ENCODE peak calls at places on chromosome 19, in nine cellular contexts. One of them, this sample, is unnamed.

GRCh38 chr19:45455707-45456499 is 11.9 kb upstream of the FOSB start:
- DNase-seq in AG04450: peak; percentile 97
- DNase-seq in breast epithelium: peak; percentile 95
- DNase-seq in heart right ventricle: peak; percentile 88
- DNase-seq in cardiac fibroblast: peak; percentile 99
- DNase-seq in astrocyte: peak; percentile 99
- DNase-seq in thoracic aorta: peak; percentile 92
- DNase-seq in lower leg skin: peak; percentile 88
- DNase-seq in mesendoderm: peak; percentile 99
- DNase-seq in this sample: peak; percentile 97

GRCh38 chr19:16516923-16517610 is 20.9 kb downstream of the C19orf44 start:
- DNase-seq in AG04450: no peak
- DNase-seq in breast epithelium: no peak
- DNase-seq in heart right ventricle: no peak
- DNase-seq in cardiac fibroblast: no peak
- DNase-seq in astrocyte: no peak
- DNase-seq in thoracic aorta: no peak
- DNase-seq in lower leg skin: no peak
- DNase-seq in mesendoderm: no peak
- DNase-seq in this sample: no peak

GRCh38 chr19:28292822-28293500 is 920.0 kb downstream of the UQCRFS1 start:
- DNase-seq in AG04450: no peak
- DNase-seq in breast epithelium: no peak
- DNase-seq in heart right ventricle: no peak
- DNase-seq in cardiac fibroblast: no peak
- DNase-seq in astrocyte: no peak
- DNase-seq in thoracic aorta: no peak
- DNase-seq in lower leg skin: no peak
- DNase-seq in mesendoderm: peak; percentile 84
- DNase-seq in this sample: no peak

GRCh38 chr19:35509861-35510625 is 3.4 kb downstream of the DMKN start:
- DNase-seq in AG04450: no peak
- DNase-seq in breast epithelium: peak; percentile 78
- DNase-seq in heart right ventricle: peak; percentile 68
- DNase-seq in cardiac fibroblast: peak; percentile 57
- DNase-seq in astrocyte: no peak
- DNase-seq in thoracic aorta: no peak
- DNase-seq in lower leg skin: no peak
- DNase-seq in mesendoderm: peak; percentile 95
- DNase-seq in this sample: peak; percentile 65

GRCh38 chr19:19329199-19329598 is 8.6 kb downstream of the MAU2 start:
- DNase-seq in AG04450: no peak
- DNase-seq in breast epithelium: no peak
- DNase-seq in heart right ventricle: no peak
- DNase-seq in cardiac fibroblast: no peak
- DNase-seq in astrocyte: no peak
- DNase-seq in thoracic aorta: no peak
- DNase-seq in lower leg skin: no peak
- DNase-seq in mesendoderm: no peak
- DNase-seq in this sample: no peak

GRCh38 chr19:50870417-50871089 is 2.7 kb upstream of the KLK2 start:
- DNase-seq in AG04450: no peak
- DNase-seq in breast epithelium: no peak
- DNase-seq in heart right ventricle: no peak
- DNase-seq in cardiac fibroblast: peak; percentile 3
- DNase-seq in astrocyte: no peak
- DNase-seq in thoracic aorta: no peak
- DNase-seq in lower leg skin: no peak
- DNase-seq in mesendoderm: no peak
- DNase-seq in this sample: no peak

GRCh38 chr19:5621945-5622464 is 571 bp downstream of the SAFB2 start:
- DNase-seq in AG04450: no peak
- DNase-seq in breast epithelium: no peak
- DNase-seq in heart right ventricle: peak; percentile 34
- DNase-seq in cardiac fibroblast: no peak
- DNase-seq in astrocyte: no peak
- DNase-seq in thoracic aorta: no peak
- DNase-seq in lower leg skin: peak; percentile 48
- DNase-seq in mesendoderm: peak; percentile 8
- DNase-seq in this sample: peak; percentile 64

GRCh38 chr19:42469311-42470239 is 26.8 kb upstream of the CXCL17 start:
- DNase-seq in AG04450: no peak
- DNase-seq in breast epithelium: no peak
- DNase-seq in heart right ventricle: no peak
- DNase-seq in cardiac fibroblast: no peak
- DNase-seq in astrocyte: no peak
- DNase-seq in thoracic aorta: no peak
- DNase-seq in lower leg skin: no peak
- DNase-seq in mesendoderm: no peak
- DNase-seq in this sample: no peak

GRCh38 chr19:16660763-16661479 is at the start of gene TMEM38A:
- DNase-seq in AG04450: no peak
- DNase-seq in breast epithelium: peak; percentile 52
- DNase-seq in heart right ventricle: peak; percentile 23
- DNase-seq in cardiac fibroblast: no peak
- DNase-seq in astrocyte: no peak
- DNase-seq in thoracic aorta: no peak
- DNase-seq in lower leg skin: peak; percentile 16
- DNase-seq in mesendoderm: no peak
- DNase-seq in this sample: peak; percentile 81

GRCh38 chr19:21786931-21787330 is 19.6 kb upstream of the ZNF100 start:
- DNase-seq in AG04450: no peak
- DNase-seq in breast epithelium: no peak
- DNase-seq in heart right ventricle: no peak
- DNase-seq in cardiac fibroblast: no peak
- DNase-seq in astrocyte: no peak
- DNase-seq in thoracic aorta: no peak
- DNase-seq in lower leg skin: no peak
- DNase-seq in mesendoderm: no peak
- DNase-seq in this sample: no peak

DNA sequence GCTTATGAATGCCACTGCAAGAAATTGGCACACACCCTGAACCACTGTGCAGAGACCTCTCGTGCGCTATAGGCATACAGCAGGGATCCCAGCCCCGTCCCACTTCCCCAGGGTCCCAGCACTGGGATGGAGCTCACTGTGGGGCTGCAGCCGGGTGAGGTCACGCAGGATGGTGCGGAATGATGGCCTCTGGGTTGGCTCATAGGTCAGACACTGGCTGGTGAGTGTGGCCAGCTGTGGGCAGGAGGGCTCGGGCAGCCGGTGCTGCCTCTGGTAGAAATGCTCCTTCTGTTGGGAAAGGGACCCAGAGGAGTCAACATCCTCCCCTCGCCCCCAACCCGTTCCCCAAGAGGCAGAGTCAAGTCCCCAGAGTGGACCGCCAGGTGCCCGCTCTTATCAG is 17.0 kb upstream of the ICAM3 start:
- DNase-seq in AG04450: no peak
- DNase-seq in breast epithelium: no peak
- DNase-seq in heart right ventricle: no peak
- DNase-seq in cardiac fibroblast: no peak
- DNase-seq in astrocyte: no peak
- DNase-seq in thoracic aorta: no peak
- DNase-seq in lower leg skin: no peak
- DNase-seq in mesendoderm: no peak
- DNase-seq in this sample: no peak
- H3K4me3 ChIP-seq in AG04450: no peak overlapping the region
- H3K4me3 ChIP-seq in breast epithelium: no peak overlapping the region
- H3K4me3 ChIP-seq in heart right ventricle: no peak overlapping the region
- H3K4me3 ChIP-seq in cardiac fibroblast: no peak overlapping the region
- H3K4me3 ChIP-seq in astrocyte: no peak overlapping the region
- H3K4me3 ChIP-seq in thoracic aorta: no peak overlapping the region
- H3K4me3 ChIP-seq in lower leg skin: no peak overlapping the region
- H3K4me3 ChIP-seq in mesendoderm: no peak overlapping the region
- H3K4me3 ChIP-seq in this sample: no peak overlapping the region

GRCh38 chr19:38316477-38317067 is 825 bp upstream of the YIF1B start:
- DNase-seq in AG04450: no peak
- DNase-seq in breast epithelium: no peak
- DNase-seq in heart right ventricle: no peak
- DNase-seq in cardiac fibroblast: no peak
- DNase-seq in astrocyte: no peak
- DNase-seq in thoracic aorta: no peak
- DNase-seq in lower leg skin: no peak
- DNase-seq in mesendoderm: no peak
- DNase-seq in this sample: no peak
- H3K4me3 ChIP-seq in AG04450: peak overlapping the region; percentile 48
- H3K4me3 ChIP-seq in breast epithelium: peak overlapping the region; percentile 52
- H3K4me3 ChIP-seq in heart right ventricle: peak overlapping the region; percentile 84
- H3K4me3 ChIP-seq in cardiac fibroblast: peak overlapping the region; percentile 37
- H3K4me3 ChIP-seq in astrocyte: peak overlapping the region; percentile 33
- H3K4me3 ChIP-seq in thoracic aorta: peak overlapping the region; percentile 82
- H3K4me3 ChIP-seq in lower leg skin: no peak overlapping the region
- H3K4me3 ChIP-seq in mesendoderm: no peak overlapping the region
- H3K4me3 ChIP-seq in this sample: peak overlapping the region; percentile 80

GRCh38 chr19:17829855-17830566 is 8.7 kb upstream of the INSL3 start:
- DNase-seq in AG04450: no peak
- DNase-seq in breast epithelium: no peak
- DNase-seq in heart right ventricle: no peak
- DNase-seq in cardiac fibroblast: peak; percentile 33
- DNase-seq in astrocyte: peak; percentile 14
- DNase-seq in thoracic aorta: no peak
- DNase-seq in lower leg skin: no peak
- DNase-seq in mesendoderm: peak; percentile 95
- DNase-seq in this sample: no peak

GRCh38 chr19:17831419-17831888 is 10.1 kb upstream of the INSL3 start:
- DNase-seq in AG04450: no peak
- DNase-seq in breast epithelium: no peak
- DNase-seq in heart right ventricle: no peak
- DNase-seq in cardiac fibroblast: no peak
- DNase-seq in astrocyte: no peak
- DNase-seq in thoracic aorta: no peak
- DNase-seq in lower leg skin: no peak
- DNase-seq in mesendoderm: no peak
- DNase-seq in this sample: no peak

GRCh38 chr19:17832443-17833208 is 11.3 kb upstream of the INSL3 start:
- DNase-seq in AG04450: no peak
- DNase-seq in breast epithelium: no peak
- DNase-seq in heart right ventricle: no peak
- DNase-seq in cardiac fibroblast: no peak
- DNase-seq in astrocyte: no peak
- DNase-seq in thoracic aorta: no peak
- DNase-seq in lower leg skin: no peak
- DNase-seq in mesendoderm: no peak
- DNase-seq in this sample: no peak

GRCh38 chr19:17834350-17835181 is 13.2 kb downstream of the JAK3 start:
- DNase-seq in AG04450: no peak
- DNase-seq in breast epithelium: no peak
- DNase-seq in heart right ventricle: no peak
- DNase-seq in cardiac fibroblast: no peak
- DNase-seq in astrocyte: no peak
- DNase-seq in thoracic aorta: no peak
- DNase-seq in lower leg skin: no peak
- DNase-seq in mesendoderm: peak; percentile 54
- DNase-seq in this sample: no peak

DNA sequence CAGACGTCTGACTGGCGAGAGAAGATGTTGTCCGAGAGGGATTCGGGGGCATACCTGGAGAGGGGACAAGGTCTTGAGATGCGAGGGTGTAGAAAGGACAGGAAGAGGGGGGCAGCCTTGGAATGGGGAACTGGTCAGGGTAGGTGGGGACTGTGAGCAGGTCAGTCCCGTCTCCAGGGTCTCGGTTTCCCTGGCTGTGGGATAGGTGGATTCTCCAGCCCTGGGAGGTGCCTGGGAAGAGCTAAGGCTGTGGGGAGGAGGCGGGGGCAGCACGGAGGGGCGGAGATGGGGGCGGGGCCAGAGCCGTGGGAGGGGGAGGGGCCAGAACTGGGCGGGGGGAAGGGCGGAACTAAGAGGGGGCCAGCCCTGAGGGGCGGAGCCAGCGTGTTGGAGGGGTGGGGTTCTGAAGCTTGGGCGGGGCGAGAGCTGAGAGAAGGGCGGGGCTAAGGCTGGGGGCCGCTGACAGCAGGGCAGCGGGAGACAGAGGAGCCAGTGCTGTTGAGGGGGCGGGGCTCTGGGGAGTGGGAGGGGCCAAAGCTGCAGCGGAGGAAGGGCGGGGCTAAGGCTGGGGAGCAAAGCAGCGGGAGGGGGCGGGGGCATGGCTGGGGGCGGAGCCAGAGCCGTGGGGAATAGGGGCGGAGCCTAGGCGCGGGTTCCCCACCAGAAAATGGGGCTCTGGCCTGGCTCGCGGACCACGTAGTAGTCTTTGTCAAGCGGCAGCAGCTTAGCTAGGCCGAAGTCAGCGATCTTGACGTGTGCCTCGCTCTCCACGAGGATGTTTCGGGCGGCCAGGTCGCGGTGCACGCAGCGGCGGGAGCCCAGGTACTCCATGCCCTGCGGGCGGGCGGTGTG is 9.5 kb upstream of the INSL3 start:
- DNase-seq in AG04450: no peak
- DNase-seq in breast epithelium: no peak
- DNase-seq in heart right ventricle: peak; percentile 39
- DNase-seq in cardiac fibroblast: peak; percentile 66
- DNase-seq in astrocyte: peak; percentile 27
- DNase-seq in thoracic aorta: no peak
- DNase-seq in lower leg skin: no peak
- DNase-seq in mesendoderm: peak; percentile 94
- DNase-seq in this sample: peak; percentile 33
- H3K4me3 ChIP-seq in AG04450: peak overlapping the region; percentile 45
- H3K4me3 ChIP-seq in breast epithelium: no peak overlapping the region
- H3K4me3 ChIP-seq in heart right ventricle: no peak overlapping the region
- H3K4me3 ChIP-seq in cardiac fibroblast: no peak overlapping the region
- H3K4me3 ChIP-seq in astrocyte: peak overlapping the region; percentile 49
- H3K4me3 ChIP-seq in thoracic aorta: no peak overlapping the region
- H3K4me3 ChIP-seq in lower leg skin: no peak overlapping the region
- H3K4me3 ChIP-seq in mesendoderm: peak overlapping the region; percentile 6
- H3K4me3 ChIP-seq in this sample: peak overlapping the region; percentile 21

GRCh38 chr19:31347356-31347755 is 1.9 kb downstream of the TSHZ3 start:
- DNase-seq in AG04450: no peak
- DNase-seq in breast epithelium: no peak
- DNase-seq in heart right ventricle: no peak
- DNase-seq in cardiac fibroblast: peak; percentile 29
- DNase-seq in astrocyte: peak; percentile 58
- DNase-seq in thoracic aorta: no peak
- DNase-seq in lower leg skin: no peak
- DNase-seq in mesendoderm: no peak
- DNase-seq in this sample: no peak

GRCh38 chr19:31348416-31349159 is 648 bp downstream of the TSHZ3 start:
- DNase-seq in AG04450: no peak
- DNase-seq in breast epithelium: no peak
- DNase-seq in heart right ventricle: peak; percentile 31
- DNase-seq in cardiac fibroblast: peak; percentile 30
- DNase-seq in astrocyte: peak; percentile 37
- DNase-seq in thoracic aorta: no peak
- DNase-seq in lower leg skin: no peak
- DNase-seq in mesendoderm: peak; percentile 37
- DNase-seq in this sample: peak; percentile 22

GRCh38 chr19:31346660-31347059 is 2.6 kb downstream of the TSHZ3 start:
- DNase-seq in AG04450: no peak
- DNase-seq in breast epithelium: no peak
- DNase-seq in heart right ventricle: no peak
- DNase-seq in cardiac fibroblast: no peak
- DNase-seq in astrocyte: no peak
- DNase-seq in thoracic aorta: no peak
- DNase-seq in lower leg skin: no peak
- DNase-seq in mesendoderm: no peak
- DNase-seq in this sample: no peak

GRCh38 chr19:31349160-31349881 is at the start of gene TSHZ3:
- DNase-seq in AG04450: no peak
- DNase-seq in breast epithelium: no peak
- DNase-seq in heart right ventricle: peak; percentile 86
- DNase-seq in cardiac fibroblast: peak; percentile 94
- DNase-seq in astrocyte: peak; percentile 81
- DNase-seq in thoracic aorta: no peak
- DNase-seq in lower leg skin: peak; percentile 56
- DNase-seq in mesendoderm: peak; percentile 93
- DNase-seq in this sample: peak; percentile 86

GRCh38 chr19:31347828-31348314 is 1.4 kb downstream of the TSHZ3 start:
- DNase-seq in AG04450: no peak
- DNase-seq in breast epithelium: no peak
- DNase-seq in heart right ventricle: no peak
- DNase-seq in cardiac fibroblast: peak; percentile 26
- DNase-seq in astrocyte: peak; percentile 59
- DNase-seq in thoracic aorta: no peak
- DNase-seq in lower leg skin: no peak
- DNase-seq in mesendoderm: no peak
- DNase-seq in this sample: no peak
- H3K4me3 ChIP-seq in AG04450: peak overlapping the region; percentile 88
- H3K4me3 ChIP-seq in breast epithelium: peak overlapping the region; percentile 97
- H3K4me3 ChIP-seq in heart right ventricle: peak overlapping the region; percentile 93
- H3K4me3 ChIP-seq in cardiac fibroblast: peak overlapping the region; percentile 80
- H3K4me3 ChIP-seq in astrocyte: peak overlapping the region; percentile 76
- H3K4me3 ChIP-seq in thoracic aorta: peak overlapping the region; percentile 99
- H3K4me3 ChIP-seq in lower leg skin: no peak overlapping the region
- H3K4me3 ChIP-seq in mesendoderm: no peak overlapping the region
- H3K4me3 ChIP-seq in this sample: peak overlapping the region; percentile 84